ENCODE peak calls at places on chromosome 6, in six cellular contexts. S is caudate nucleus; L is stimulated activated CD4-positive, alpha-beta T cell treated with anti-CD3 and anti-CD28 coated beads, Interleukin-2, amount 100 ng/mL, for 48 hours; Q is activated effector memory CD4-positive, alpha-beta T cell treated with Interleukin-2 at 50 U/mL for 16 hours; F is NCI-H1092; U is fibroblast of lung. Y is an unnamed sample.

GRCh38 chr6:78771619-78772018 is 95.7 kb upstream of the IRAK1BP1 start:
- DNase-seq in F (no peak), Q (no peak), U (no peak), S (no peak), L (no peak), Y (no peak)

GRCh38 chr6:33878541-33878940 is 74.7 kb upstream of the MLN start:
- DNase-seq in L (no peak), Q (no peak), S (no peak), F (peak), U (no peak), Y (peak)

GRCh38 chr6:33080127-33081089 is 4.6 kb downstream of the HLA-DPB1 start:
- DNase-seq in F (no peak), S (peak), Q (no peak), L (no peak), U (peak), Y (no peak)

GRCh38 chr6:109174911-109175310 is 79.6 kb downstream of the CEP57L1 start:
- DNase-seq in U (peak), L (no peak), S (no peak), Q (no peak), F (no peak), Y (no peak)

GRCh38 chr6:16770701-16771569 is 9.7 kb upstream of the ATXN1 start:
- DNase-seq in U (peak), Q (peak), L (peak), F (no peak), S (peak), Y (no peak)

GRCh38 chr6:36383608-36384007 is 3.9 kb downstream of the ETV7 start:
- DNase-seq in Q (no peak), U (no peak), S (no peak), F (no peak), L (no peak), Y (no peak)

GRCh38 chr6:32839356-32839755 is 817 bp upstream of the TAP2 start:
- DNase-seq in F (no peak), S (no peak), L (no peak), Q (no peak), U (no peak), Y (no peak)

GRCh38 chr6:118551063-118551672 is 3.1 kb downstream of the PLN start:
- DNase-seq in Q (no peak), L (no peak), U (peak), S (no peak), F (peak), Y (peak)

GRCh38 chr6:109015185-109015584 is 79.5 kb downstream of the SESN1 start:
- DNase-seq in U (no peak), S (no peak), Q (no peak), F (no peak), L (no peak), Y (no peak)

GRCh38 chr6:156890627-156891300 is 113.6 kb downstream of the ARID1B start:
- DNase-seq in F (no peak), U (peak), S (no peak), Q (no peak), L (no peak), Y (no peak)